ENCODE peak calls at places on chromosomes 13 and 19, in eight cellular contexts. One of them, this sample, is unnamed.

GRCh38 chr13:102721800-102722231 is 27.0 kb upstream of the METTL21C start:
- DNase-seq in fibroblast of the conjunctiva: peak
- DNase-seq in erythroblast: no peak
- DNase-seq in Daoy: no peak
- DNase-seq in astrocyte of the spinal cord: no peak
- DNase-seq in activated T-cell treated with anti-CD3 and anti-CD28 coated beads, Interleukin-2, amount 50 U/mL, for 4 hours: no peak
- DNase-seq in CD4-positive, alpha-beta T cell: no peak
- DNase-seq in NCI-H1092: no peak
- DNase-seq in this sample: no peak

GRCh38 chr13:94280357-94280756 is 199.1 kb downstream of the DCT start:
- DNase-seq in fibroblast of the conjunctiva: no peak
- DNase-seq in erythroblast: no peak
- DNase-seq in Daoy: no peak
- DNase-seq in astrocyte of the spinal cord: peak
- DNase-seq in activated T-cell treated with anti-CD3 and anti-CD28 coated beads, Interleukin-2, amount 50 U/mL, for 4 hours: no peak
- DNase-seq in CD4-positive, alpha-beta T cell: no peak
- DNase-seq in NCI-H1092: no peak
- DNase-seq in this sample: no peak

GRCh38 chr19:57664269-57665127 is 4.2 kb upstream of the ZSCAN4 start:
- DNase-seq in fibroblast of the conjunctiva: peak
- DNase-seq in erythroblast: peak
- DNase-seq in Daoy: peak
- DNase-seq in astrocyte of the spinal cord: peak
- DNase-seq in activated T-cell treated with anti-CD3 and anti-CD28 coated beads, Interleukin-2, amount 50 U/mL, for 4 hours: no peak
- DNase-seq in CD4-positive, alpha-beta T cell: no peak
- DNase-seq in NCI-H1092: peak
- DNase-seq in this sample: peak

GRCh38 chr19:35395762-35396199 is 24.9 kb downstream of the GPR42 start:
- DNase-seq in fibroblast of the conjunctiva: no peak
- DNase-seq in erythroblast: no peak
- DNase-seq in Daoy: no peak
- DNase-seq in astrocyte of the spinal cord: no peak
- DNase-seq in activated T-cell treated with anti-CD3 and anti-CD28 coated beads, Interleukin-2, amount 50 U/mL, for 4 hours: no peak
- DNase-seq in CD4-positive, alpha-beta T cell: no peak
- DNase-seq in NCI-H1092: no peak
- DNase-seq in this sample: peak

GRCh38 chr13:111387945-111388600 is 67.6 kb downstream of the TEX29 start:
- DNase-seq in fibroblast of the conjunctiva: no peak
- DNase-seq in erythroblast: no peak
- DNase-seq in Daoy: no peak
- DNase-seq in astrocyte of the spinal cord: no peak
- DNase-seq in activated T-cell treated with anti-CD3 and anti-CD28 coated beads, Interleukin-2, amount 50 U/mL, for 4 hours: no peak
- DNase-seq in CD4-positive, alpha-beta T cell: no peak
- DNase-seq in NCI-H1092: no peak
- DNase-seq in this sample: no peak

GRCh38 chr19:8017808-8018207 is 12.4 kb upstream of the ELAVL1 start:
- DNase-seq in fibroblast of the conjunctiva: no peak
- DNase-seq in erythroblast: peak
- DNase-seq in Daoy: no peak
- DNase-seq in astrocyte of the spinal cord: no peak
- DNase-seq in activated T-cell treated with anti-CD3 and anti-CD28 coated beads, Interleukin-2, amount 50 U/mL, for 4 hours: no peak
- DNase-seq in CD4-positive, alpha-beta T cell: peak
- DNase-seq in NCI-H1092: no peak
- DNase-seq in this sample: no peak

GRCh38 chr13:27481766-27482165 is 31.4 kb upstream of the MTIF3 start:
- DNase-seq in fibroblast of the conjunctiva: no peak
- DNase-seq in erythroblast: peak
- DNase-seq in Daoy: peak
- DNase-seq in astrocyte of the spinal cord: peak
- DNase-seq in activated T-cell treated with anti-CD3 and anti-CD28 coated beads, Interleukin-2, amount 50 U/mL, for 4 hours: peak
- DNase-seq in CD4-positive, alpha-beta T cell: peak
- DNase-seq in NCI-H1092: peak
- DNase-seq in this sample: peak

GRCh38 chr19:28318469-28319179 is 894.3 kb downstream of the UQCRFS1 start:
- DNase-seq in fibroblast of the conjunctiva: no peak
- DNase-seq in erythroblast: no peak
- DNase-seq in Daoy: no peak
- DNase-seq in astrocyte of the spinal cord: no peak
- DNase-seq in activated T-cell treated with anti-CD3 and anti-CD28 coated beads, Interleukin-2, amount 50 U/mL, for 4 hours: no peak
- DNase-seq in CD4-positive, alpha-beta T cell: no peak
- DNase-seq in NCI-H1092: no peak
- DNase-seq in this sample: no peak

GRCh38 chr19:32691952-32692726 is 518 bp downstream of the NUDT19 start:
- DNase-seq in fibroblast of the conjunctiva: peak
- DNase-seq in erythroblast: peak
- DNase-seq in Daoy: peak
- DNase-seq in astrocyte of the spinal cord: peak
- DNase-seq in activated T-cell treated with anti-CD3 and anti-CD28 coated beads, Interleukin-2, amount 50 U/mL, for 4 hours: peak
- DNase-seq in CD4-positive, alpha-beta T cell: peak
- DNase-seq in NCI-H1092: no peak
- DNase-seq in this sample: peak

GRCh38 chr13:74287672-74288169 is 153.5 kb upstream of the KLF12 start:
- DNase-seq in fibroblast of the conjunctiva: peak
- DNase-seq in erythroblast: no peak
- DNase-seq in Daoy: peak
- DNase-seq in astrocyte of the spinal cord: peak
- DNase-seq in activated T-cell treated with anti-CD3 and anti-CD28 coated beads, Interleukin-2, amount 50 U/mL, for 4 hours: peak
- DNase-seq in CD4-positive, alpha-beta T cell: peak
- DNase-seq in NCI-H1092: peak
- DNase-seq in this sample: peak

GRCh38 chr13:109657395-109657794 is 129.0 kb downstream of the IRS2 start:
- DNase-seq in fibroblast of the conjunctiva: no peak
- DNase-seq in erythroblast: no peak
- DNase-seq in Daoy: no peak
- DNase-seq in astrocyte of the spinal cord: no peak
- DNase-seq in activated T-cell treated with anti-CD3 and anti-CD28 coated beads, Interleukin-2, amount 50 U/mL, for 4 hours: no peak
- DNase-seq in CD4-positive, alpha-beta T cell: no peak
- DNase-seq in NCI-H1092: peak
- DNase-seq in this sample: no peak

GRCh38 chr13:82713681-82714405 is 1168.4 kb downstream of the SLITRK1 start:
- DNase-seq in fibroblast of the conjunctiva: no peak
- DNase-seq in erythroblast: no peak
- DNase-seq in Daoy: no peak
- DNase-seq in astrocyte of the spinal cord: peak
- DNase-seq in activated T-cell treated with anti-CD3 and anti-CD28 coated beads, Interleukin-2, amount 50 U/mL, for 4 hours: no peak
- DNase-seq in CD4-positive, alpha-beta T cell: no peak
- DNase-seq in NCI-H1092: no peak
- DNase-seq in this sample: no peak

GRCh38 chr19:15479391-15480345 is at the start of gene PGLYRP2:
- DNase-seq in fibroblast of the conjunctiva: no peak
- DNase-seq in erythroblast: no peak
- DNase-seq in Daoy: peak
- DNase-seq in astrocyte of the spinal cord: no peak
- DNase-seq in activated T-cell treated with anti-CD3 and anti-CD28 coated beads, Interleukin-2, amount 50 U/mL, for 4 hours: no peak
- DNase-seq in CD4-positive, alpha-beta T cell: no peak
- DNase-seq in NCI-H1092: no peak
- DNase-seq in this sample: no peak

GRCh38 chr13:66329988-66330429 is 900.1 kb downstream of the PCDH9 start:
- DNase-seq in fibroblast of the conjunctiva: no peak
- DNase-seq in erythroblast: no peak
- DNase-seq in Daoy: no peak
- DNase-seq in astrocyte of the spinal cord: peak
- DNase-seq in activated T-cell treated with anti-CD3 and anti-CD28 coated beads, Interleukin-2, amount 50 U/mL, for 4 hours: no peak
- DNase-seq in CD4-positive, alpha-beta T cell: no peak
- DNase-seq in NCI-H1092: peak
- DNase-seq in this sample: no peak

GRCh38 chr19:56837004-56837403 is 3.5 kb downstream of the PEG3 start:
- DNase-seq in fibroblast of the conjunctiva: no peak
- DNase-seq in erythroblast: no peak
- DNase-seq in Daoy: peak
- DNase-seq in astrocyte of the spinal cord: no peak
- DNase-seq in activated T-cell treated with anti-CD3 and anti-CD28 coated beads, Interleukin-2, amount 50 U/mL, for 4 hours: no peak
- DNase-seq in CD4-positive, alpha-beta T cell: no peak
- DNase-seq in NCI-H1092: no peak
- DNase-seq in this sample: no peak

GRCh38 chr13:94858856-94859811 is 146.8 kb upstream of the SOX21 start:
- DNase-seq in fibroblast of the conjunctiva: no peak
- DNase-seq in erythroblast: no peak
- DNase-seq in Daoy: no peak
- DNase-seq in astrocyte of the spinal cord: peak
- DNase-seq in activated T-cell treated with anti-CD3 and anti-CD28 coated beads, Interleukin-2, amount 50 U/mL, for 4 hours: no peak
- DNase-seq in CD4-positive, alpha-beta T cell: no peak
- DNase-seq in NCI-H1092: no peak
- DNase-seq in this sample: no peak

GRCh38 chr13:100517135-100517534 is 71.5 kb downstream of the GGACT start:
- DNase-seq in fibroblast of the conjunctiva: no peak
- DNase-seq in erythroblast: no peak
- DNase-seq in Daoy: no peak
- DNase-seq in astrocyte of the spinal cord: no peak
- DNase-seq in activated T-cell treated with anti-CD3 and anti-CD28 coated beads, Interleukin-2, amount 50 U/mL, for 4 hours: no peak
- DNase-seq in CD4-positive, alpha-beta T cell: no peak
- DNase-seq in NCI-H1092: no peak
- DNase-seq in this sample: no peak

GRCh38 chr13:20130012-20130411 is 30.8 kb downstream of the GJA3 start:
- DNase-seq in fibroblast of the conjunctiva: no peak
- DNase-seq in erythroblast: no peak
- DNase-seq in Daoy: no peak
- DNase-seq in astrocyte of the spinal cord: no peak
- DNase-seq in activated T-cell treated with anti-CD3 and anti-CD28 coated beads, Interleukin-2, amount 50 U/mL, for 4 hours: no peak
- DNase-seq in CD4-positive, alpha-beta T cell: no peak
- DNase-seq in NCI-H1092: no peak
- DNase-seq in this sample: no peak

GRCh38 chr13:107807306-107808073 is 407.8 kb downstream of the LIG4 start:
- DNase-seq in fibroblast of the conjunctiva: no peak
- DNase-seq in erythroblast: no peak
- DNase-seq in Daoy: peak
- DNase-seq in astrocyte of the spinal cord: no peak
- DNase-seq in activated T-cell treated with anti-CD3 and anti-CD28 coated beads, Interleukin-2, amount 50 U/mL, for 4 hours: no peak
- DNase-seq in CD4-positive, alpha-beta T cell: no peak
- DNase-seq in NCI-H1092: peak
- DNase-seq in this sample: no peak

GRCh38 chr19:7224995-7225394 is 69.2 kb downstream of the INSR start:
- DNase-seq in fibroblast of the conjunctiva: no peak
- DNase-seq in erythroblast: no peak
- DNase-seq in Daoy: no peak
- DNase-seq in astrocyte of the spinal cord: no peak
- DNase-seq in activated T-cell treated with anti-CD3 and anti-CD28 coated beads, Interleukin-2, amount 50 U/mL, for 4 hours: no peak
- DNase-seq in CD4-positive, alpha-beta T cell: no peak
- DNase-seq in NCI-H1092: no peak
- DNase-seq in this sample: no peak

GRCh38 chr13:44396963-44397580 is 23.4 kb downstream of the SERP2 start:
- DNase-seq in fibroblast of the conjunctiva: peak
- DNase-seq in erythroblast: peak
- DNase-seq in Daoy: no peak
- DNase-seq in astrocyte of the spinal cord: peak
- DNase-seq in activated T-cell treated with anti-CD3 and anti-CD28 coated beads, Interleukin-2, amount 50 U/mL, for 4 hours: no peak
- DNase-seq in CD4-positive, alpha-beta T cell: no peak
- DNase-seq in NCI-H1092: no peak
- DNase-seq in this sample: no peak

GRCh38 chr19:19399733-19400438 is 5.6 kb upstream of the GATAD2A start:
- DNase-seq in fibroblast of the conjunctiva: no peak
- DNase-seq in erythroblast: no peak
- DNase-seq in Daoy: peak
- DNase-seq in astrocyte of the spinal cord: no peak
- DNase-seq in activated T-cell treated with anti-CD3 and anti-CD28 coated beads, Interleukin-2, amount 50 U/mL, for 4 hours: no peak
- DNase-seq in CD4-positive, alpha-beta T cell: no peak
- DNase-seq in NCI-H1092: no peak
- DNase-seq in this sample: no peak

GRCh38 chr13:100149389-100149788 is 60.5 kb downstream of the PCCA start:
- DNase-seq in fibroblast of the conjunctiva: no peak
- DNase-seq in erythroblast: no peak
- DNase-seq in Daoy: no peak
- DNase-seq in astrocyte of the spinal cord: no peak
- DNase-seq in activated T-cell treated with anti-CD3 and anti-CD28 coated beads, Interleukin-2, amount 50 U/mL, for 4 hours: no peak
- DNase-seq in CD4-positive, alpha-beta T cell: no peak
- DNase-seq in NCI-H1092: no peak
- DNase-seq in this sample: no peak

This sample was measured in neural crest cell.